ENCODE peak calls at places on chromosome 5, in eight cellular contexts. C, F, O, Y, K, N, R and Z are unnamed samples.

GRCh38 chr5:51385214-51385613 is 2.0 kb downstream of the ISL1 start:
- DNase-seq in K (no peak), F (no peak), Y (no peak), N (no peak), R (no peak), O (no peak), C (no peak), Z (no peak)

GRCh38 chr5:65085181-65085580 is 316.5 kb downstream of the CWC27 start:
- DNase-seq in O (no peak), K (no peak), F (no peak), N (no peak), C (no peak), R (no peak), Y (no peak), Z (no peak)

GRCh38 chr5:45383985-45384384 is 312.2 kb downstream of the HCN1 start:
- DNase-seq in R (no peak), O (no peak), F (no peak), N (no peak), K (no peak), Y (no peak), C (no peak), Z (no peak)

GRCh38 chr5:82666312-82666711 is 388.2 kb upstream of the RPS23 start:
- DNase-seq in R (no peak), O (no peak), F (no peak), N (no peak), C (no peak), K (no peak), Y (no peak), Z (no peak)

GRCh38 chr5:173282916-173283315 is 45.3 kb downstream of the STC2 start:
- DNase-seq in Y (no peak), N (no peak), F (no peak), R (no peak), O (no peak), K (no peak), C (no peak), Z (no peak)

GRCh38 chr5:137040641-137041340 is 458.3 kb downstream of the SPOCK1 start:
- DNase-seq in Y (no peak), R (no peak), C (no peak), K (no peak), N (no peak), O (no peak), F (no peak), Z (no peak)

GRCh38 chr5:77869115-77869798 is 93.1 kb upstream of the TBCA start:
- DNase-seq in K (no peak), Y (no peak), F (no peak), N (no peak), O (no peak), R (no peak), C (no peak), Z (no peak)

GRCh38 chr5:36066540-36067210 is at the start of gene UGT3A2:
- DNase-seq in N (no peak), K (no peak), F (no peak), O (no peak), R (no peak), C (no peak), Y (peak; percentile 30), Z (no peak)

GRCh38 chr5:136141561-136141960 is 8.9 kb downstream of the SMAD5 start:
- DNase-seq in F (no peak), Y (no peak), K (no peak), O (no peak), N (no peak), C (no peak), R (no peak), Z (no peak)

GRCh38 chr5:112238473-112238872 is 180.6 kb downstream of the EPB41L4A start:
- DNase-seq in R (no peak), Y (no peak), C (no peak), N (no peak), K (no peak), F (no peak), O (no peak), Z (no peak)

GRCh38 chr5:102663771-102664530 is 91.2 kb upstream of the PAM start:
- DNase-seq in Y (no peak), C (no peak), R (no peak), F (no peak), K (no peak), N (no peak), O (no peak), Z (no peak)

GRCh38 chr5:168086104-168086610 is 205.3 kb upstream of the WWC1 start:
- DNase-seq in Y (no peak), C (no peak), R (no peak), O (peak; percentile 66), K (no peak), N (peak; percentile 43), F (no peak), Z (peak; percentile 60)

GRCh38 chr5:147968855-147969254 is 62.5 kb upstream of the C5orf46 start:
- DNase-seq in Y (no peak), F (no peak), O (no peak), K (no peak), N (no peak), C (no peak), R (no peak), Z (no peak)

GRCh38 chr5:107796797-107797196 is 126.1 kb upstream of the EFNA5 start:
- DNase-seq in O (no peak), N (peak; percentile 11), C (no peak), K (no peak), F (no peak), R (no peak), Y (no peak), Z (no peak)

GRCh38 chr5:67400752-67401151 is 204.2 kb upstream of the CD180 start:
- DNase-seq in C (no peak), N (no peak), F (no peak), O (no peak), R (no peak), Y (no peak), K (no peak), Z (no peak)

GRCh38 chr5:33470544-33470943 is 29.8 kb downstream of the TARS1 start:
- DNase-seq in C (no peak), F (no peak), N (peak; percentile 19), Y (no peak), R (no peak), O (no peak), K (peak; percentile 9), Z (no peak)

GRCh38 chr5:42804717-42805339 is 6.9 kb downstream of the SELENOP start:
- DNase-seq in N (no peak), O (no peak), F (no peak), R (no peak), Y (no peak), K (no peak), C (no peak), Z (no peak)

GRCh38 chr5:66643383-66643782 is 47.2 kb downstream of the MAST4 start:
- DNase-seq in K (no peak), R (no peak), C (no peak), F (no peak), Y (no peak), O (no peak), N (no peak), Z (no peak)

GRCh38 chr5:41598011-41598410 is 87.6 kb upstream of the PLCXD3 start:
- DNase-seq in R (no peak), F (no peak), K (no peak), C (no peak), N (no peak), O (no peak), Y (no peak), Z (no peak)

GRCh38 chr5:148532962-148533670 is 121.2 kb downstream of the HTR4 start:
- DNase-seq in O (no peak), C (no peak), N (no peak), R (no peak), Y (no peak), K (no peak), F (no peak), Z (no peak)

GRCh38 chr5:27312291-27312690 is 273.9 kb upstream of the CDH9 start:
- DNase-seq in C (no peak), Y (no peak), R (no peak), N (no peak), F (no peak), O (no peak), K (no peak), Z (no peak)

GRCh38 chr5:96658272-96658671 is 3.9 kb upstream of the CAST start:
- DNase-seq in R (no peak), O (no peak), C (no peak), Y (no peak), N (no peak), F (no peak), K (no peak), Z (no peak)

GRCh38 chr5:128649183-128649582 is 111.1 kb upstream of the FBN2 start:
- DNase-seq in R (no peak), C (no peak), Y (no peak), F (no peak), O (no peak), N (no peak), K (no peak), Z (no peak)

GRCh38 chr5:95620870-95621838 is 1.3 kb downstream of the GPR150 start:
- DNase-seq in F (peak; percentile 21), O (peak; percentile 45), C (peak; percentile 25), N (no peak), Y (peak; percentile 53), K (peak; percentile 58), R (no peak), Z (no peak)

GRCh38 chr5:42982107-42982622 is 58.0 kb downstream of the ANXA2R start:
- DNase-seq in Y (no peak), F (no peak), C (no peak), O (no peak), K (no peak), R (no peak), N (peak; percentile 54), Z (no peak)

GRCh38 chr5:107455111-107455544 is 215.6 kb downstream of the EFNA5 start:
- DNase-seq in Y (no peak), R (no peak), F (no peak), N (peak; percentile 53), K (no peak), C (no peak), O (no peak), Z (no peak)

GRCh38 chr5:32810812-32811211 is 99.7 kb downstream of the NPR3 start:
- DNase-seq in N (no peak), Y (no peak), R (no peak), F (no peak), K (no peak), C (no peak), O (no peak), Z (no peak)

GRCh38 chr5:32153723-32154122 is 20.4 kb downstream of the GOLPH3 start:
- DNase-seq in R (no peak), N (no peak), F (no peak), C (no peak), O (no peak), Y (no peak), K (no peak), Z (no peak)

GRCh38 chr5:11415751-11416150 is 488.5 kb downstream of the CTNND2 start:
- DNase-seq in K (no peak), N (no peak), R (no peak), C (no peak), O (no peak), Y (no peak), F (no peak), Z (no peak)

GRCh38 chr5:2773327-2773726 is 21.9 kb upstream of the IRX2 start:
- DNase-seq in Y (no peak), F (no peak), O (no peak), R (no peak), K (no peak), C (no peak), N (no peak), Z (no peak)

GRCh38 chr5:109328626-109329025 is 81.1 kb downstream of the PJA2 start:
- DNase-seq in C (no peak), R (no peak), O (no peak), F (no peak), N (no peak), K (no peak), Y (no peak), Z (no peak)

GRCh38 chr5:40551706-40552557 is 127.8 kb upstream of the PTGER4 start:
- DNase-seq in R (no peak), O (no peak), C (no peak), Y (no peak), N (no peak), K (no peak), F (no peak), Z (no peak)

GRCh38 chr5:119049824-119050449 is 20.9 kb upstream of the DMXL1 start:
- DNase-seq in F (no peak), N (no peak), O (no peak), R (no peak), C (no peak), K (no peak), Y (no peak), Z (no peak)

GRCh38 chr5:71884926-71885325 is 165.9 kb downstream of the CARTPT start:
- DNase-seq in R (no peak), K (no peak), Y (no peak), N (no peak), O (no peak), F (no peak), C (no peak), Z (no peak)